ENCODE peak calls at places on chromosomes 16 and 17, in six cellular contexts. One of them, this sample, is unnamed.
A peak's percentile ranks its signal among the peaks of the same experiment; 100 is the strongest.

GRCh38 chr16:55988013-55988412 is 112.8 kb upstream of the CES5A start:
- DNase-seq in CD4-positive, alpha-beta memory T cell: no peak
- DNase-seq in stomach: no peak
- DNase-seq in tibial nerve: no peak
- DNase-seq in cardiac muscle cell: no peak
- DNase-seq in fibroblast of lung: no peak
- DNase-seq in this sample: no peak

GRCh38 chr17:76232342-76232741 is 8.0 kb downstream of the RNF157 start:
- DNase-seq in cardiac muscle cell: no peak
- DNase-seq in tibial nerve: no peak
- DNase-seq in stomach: no peak
- DNase-seq in CD4-positive, alpha-beta memory T cell: no peak
- DNase-seq in fibroblast of lung: peak; percentile 65
- DNase-seq in this sample: no peak

GRCh38 chr16:21159281-21159951 is 942 bp downstream of the LDAF1 start:
- DNase-seq in tibial nerve: no peak
- DNase-seq in stomach: peak; percentile 67
- DNase-seq in cardiac muscle cell: no peak
- DNase-seq in fibroblast of lung: no peak
- DNase-seq in CD4-positive, alpha-beta memory T cell: no peak
- DNase-seq in this sample: peak; percentile 18

GRCh38 chr17:38750312-38751121 is 2.0 kb upstream of the PSMB3 start:
- DNase-seq in fibroblast of lung: no peak
- DNase-seq in CD4-positive, alpha-beta memory T cell: peak; percentile 42
- DNase-seq in tibial nerve: no peak
- DNase-seq in cardiac muscle cell: no peak
- DNase-seq in stomach: no peak
- DNase-seq in this sample: no peak

GRCh38 chr16:77376358-77376757 is 58.5 kb downstream of the ADAMTS18 start:
- DNase-seq in CD4-positive, alpha-beta memory T cell: no peak
- DNase-seq in stomach: no peak
- DNase-seq in fibroblast of lung: no peak
- DNase-seq in cardiac muscle cell: no peak
- DNase-seq in tibial nerve: no peak
- DNase-seq in this sample: no peak

GRCh38 chr17:1180434-1180742 is 607 bp upstream of the ABR start:
- DNase-seq in CD4-positive, alpha-beta memory T cell: no peak
- DNase-seq in tibial nerve: no peak
- DNase-seq in fibroblast of lung: no peak
- DNase-seq in cardiac muscle cell: no peak
- DNase-seq in stomach: no peak
- DNase-seq in this sample: no peak

GRCh38 chr17:18267927-18268711 is 7.7 kb downstream of the MIEF2 start:
- DNase-seq in cardiac muscle cell: no peak
- DNase-seq in CD4-positive, alpha-beta memory T cell: no peak
- DNase-seq in fibroblast of lung: peak; percentile 39
- DNase-seq in tibial nerve: no peak
- DNase-seq in stomach: no peak
- DNase-seq in this sample: peak; percentile 38

GRCh38 chr17:9865585-9865984 is 39.5 kb downstream of the RCVRN start:
- DNase-seq in fibroblast of lung: no peak
- DNase-seq in stomach: no peak
- DNase-seq in tibial nerve: no peak
- DNase-seq in CD4-positive, alpha-beta memory T cell: no peak
- DNase-seq in cardiac muscle cell: peak; percentile 68
- DNase-seq in this sample: no peak

GRCh38 chr16:67537270-67537635 is 8.6 kb downstream of the RIPOR1 start:
- DNase-seq in fibroblast of lung: peak; percentile 56
- DNase-seq in tibial nerve: no peak
- DNase-seq in stomach: peak; percentile 58
- DNase-seq in cardiac muscle cell: peak; percentile 65
- DNase-seq in CD4-positive, alpha-beta memory T cell: peak; percentile 66
- DNase-seq in this sample: no peak

GRCh38 chr16:31714899-31715504 is 158.6 kb upstream of the ZNF267 start:
- DNase-seq in stomach: no peak
- DNase-seq in fibroblast of lung: no peak
- DNase-seq in tibial nerve: no peak
- DNase-seq in cardiac muscle cell: peak; percentile 4
- DNase-seq in CD4-positive, alpha-beta memory T cell: no peak
- DNase-seq in this sample: no peak

GRCh38 chr17:50154604-50155003 is 4.1 kb upstream of the PPP1R9B start:
- DNase-seq in cardiac muscle cell: no peak
- DNase-seq in CD4-positive, alpha-beta memory T cell: no peak
- DNase-seq in stomach: no peak
- DNase-seq in tibial nerve: no peak
- DNase-seq in fibroblast of lung: no peak
- DNase-seq in this sample: no peak

GRCh38 chr17:12680407-12680897 is 14.8 kb downstream of the MYOCD start:
- DNase-seq in cardiac muscle cell: no peak
- DNase-seq in tibial nerve: no peak
- DNase-seq in fibroblast of lung: no peak
- DNase-seq in stomach: no peak
- DNase-seq in CD4-positive, alpha-beta memory T cell: no peak
- DNase-seq in this sample: peak; percentile 18

GRCh38 chr17:28180449-28180848 is 138.0 kb downstream of the NLK start:
- DNase-seq in fibroblast of lung: peak; percentile 56
- DNase-seq in tibial nerve: no peak
- DNase-seq in cardiac muscle cell: peak; percentile 49
- DNase-seq in stomach: no peak
- DNase-seq in CD4-positive, alpha-beta memory T cell: no peak
- DNase-seq in this sample: no peak

GRCh38 chr16:88646345-88647034 is 4.4 kb downstream of the CYBA start:
- DNase-seq in tibial nerve: no peak
- DNase-seq in fibroblast of lung: no peak
- DNase-seq in stomach: no peak
- DNase-seq in cardiac muscle cell: no peak
- DNase-seq in CD4-positive, alpha-beta memory T cell: peak; percentile 20
- DNase-seq in this sample: no peak

GRCh38 chr16:64136743-64137142 is 985.1 kb downstream of the CDH11 start:
- DNase-seq in cardiac muscle cell: no peak
- DNase-seq in stomach: no peak
- DNase-seq in tibial nerve: no peak
- DNase-seq in fibroblast of lung: no peak
- DNase-seq in CD4-positive, alpha-beta memory T cell: no peak
- DNase-seq in this sample: no peak

GRCh38 chr17:55279788-55280579 is 15.2 kb downstream of the HLF start:
- DNase-seq in CD4-positive, alpha-beta memory T cell: no peak
- DNase-seq in stomach: no peak
- DNase-seq in tibial nerve: no peak
- DNase-seq in fibroblast of lung: no peak
- DNase-seq in cardiac muscle cell: no peak
- DNase-seq in this sample: no peak

GRCh38 chr16:29745126-29745852 is 501 bp downstream of the C16orf54 start:
- DNase-seq in tibial nerve: no peak
- DNase-seq in cardiac muscle cell: no peak
- DNase-seq in CD4-positive, alpha-beta memory T cell: peak; percentile 68
- DNase-seq in stomach: no peak
- DNase-seq in fibroblast of lung: no peak
- DNase-seq in this sample: no peak

GRCh38 chr16:73058221-73058615 is 10.3 kb upstream of the ZFHX3 start:
- DNase-seq in CD4-positive, alpha-beta memory T cell: no peak
- DNase-seq in stomach: peak; percentile 62
- DNase-seq in fibroblast of lung: peak; percentile 36
- DNase-seq in tibial nerve: no peak
- DNase-seq in cardiac muscle cell: peak; percentile 60
- DNase-seq in this sample: no peak

GRCh38 chr17:55238197-55238930 is 26.4 kb upstream of the HLF start:
- DNase-seq in CD4-positive, alpha-beta memory T cell: peak; percentile 87
- DNase-seq in fibroblast of lung: peak; percentile 82
- DNase-seq in stomach: peak; percentile 92
- DNase-seq in cardiac muscle cell: peak; percentile 95
- DNase-seq in tibial nerve: peak; percentile 92
- DNase-seq in this sample: peak; percentile 87

GRCh38 chr16:66670691-66671090 is 25.9 kb downstream of the CMTM4 start:
- DNase-seq in fibroblast of lung: no peak
- DNase-seq in stomach: no peak
- DNase-seq in cardiac muscle cell: no peak
- DNase-seq in tibial nerve: no peak
- DNase-seq in CD4-positive, alpha-beta memory T cell: no peak
- DNase-seq in this sample: no peak

GRCh38 chr17:80441133-80441578 is 26.2 kb downstream of the ENDOV start:
- DNase-seq in stomach: no peak
- DNase-seq in fibroblast of lung: peak; percentile 28
- DNase-seq in CD4-positive, alpha-beta memory T cell: peak; percentile 41
- DNase-seq in tibial nerve: no peak
- DNase-seq in cardiac muscle cell: peak; percentile 61
- DNase-seq in this sample: peak; percentile 19

GRCh38 chr17:36498560-36499300 is 12.2 kb downstream of the ZNHIT3 start:
- DNase-seq in tibial nerve: no peak
- DNase-seq in CD4-positive, alpha-beta memory T cell: no peak
- DNase-seq in cardiac muscle cell: no peak
- DNase-seq in fibroblast of lung: no peak
- DNase-seq in stomach: no peak
- DNase-seq in this sample: no peak

GRCh38 chr16:56354746-56355145 is 70.6 kb downstream of the AMFR start:
- DNase-seq in tibial nerve: peak; percentile 15
- DNase-seq in CD4-positive, alpha-beta memory T cell: no peak
- DNase-seq in stomach: peak; percentile 20
- DNase-seq in fibroblast of lung: no peak
- DNase-seq in cardiac muscle cell: no peak
- DNase-seq in this sample: no peak

GRCh38 chr16:31050280-31051030 is 17.1 kb downstream of the STX4 start:
- DNase-seq in tibial nerve: no peak
- DNase-seq in fibroblast of lung: no peak
- DNase-seq in CD4-positive, alpha-beta memory T cell: no peak
- DNase-seq in cardiac muscle cell: no peak
- DNase-seq in stomach: no peak
- DNase-seq in this sample: no peak

GRCh38 chr16:69822174-69822935 is 60.2 kb downstream of the WWP2 start:
- DNase-seq in tibial nerve: no peak
- DNase-seq in stomach: no peak
- DNase-seq in CD4-positive, alpha-beta memory T cell: no peak
- DNase-seq in cardiac muscle cell: no peak
- DNase-seq in fibroblast of lung: no peak
- DNase-seq in this sample: no peak

DNA sequence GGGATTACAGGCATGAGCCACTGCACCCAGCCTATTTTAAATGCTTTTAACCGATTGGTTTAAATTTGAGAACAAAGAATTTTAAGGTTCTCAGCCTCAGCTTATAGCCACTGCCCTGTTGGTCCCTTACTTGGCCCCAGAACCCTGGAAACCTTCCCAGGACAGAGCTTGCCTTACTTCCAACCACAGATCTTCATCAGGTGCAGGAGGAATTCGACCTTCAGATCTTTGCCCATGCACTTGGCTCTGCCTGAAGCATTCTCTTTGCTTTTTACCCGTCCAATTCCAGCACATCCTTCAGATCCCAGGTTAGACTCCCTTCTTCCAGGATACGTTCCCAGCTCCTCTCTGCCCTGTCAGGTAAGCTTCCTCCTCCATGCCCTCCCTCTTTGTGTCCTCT is 27.7 kb downstream of the CHD9 start:
- DNase-seq in stomach: no peak
- DNase-seq in CD4-positive, alpha-beta memory T cell: no peak
- DNase-seq in fibroblast of lung: no peak
- DNase-seq in tibial nerve: no peak
- DNase-seq in cardiac muscle cell: no peak
- DNase-seq in this sample: no peak
- H3K4me1 ChIP-seq in stomach: peaks cover 81% of the 10 kb centered on the region
- H3K4me1 ChIP-seq in CD4-positive, alpha-beta memory T cell: no peaks in the 10 kb centered on the region
- H3K4me1 ChIP-seq in fibroblast of lung: peaks cover 20% of the 10 kb centered on the region
- H3K4me1 ChIP-seq in tibial nerve: peaks cover 7% of the 10 kb centered on the region
- H3K4me1 ChIP-seq in cardiac muscle cell: peaks cover 4% of the 10 kb centered on the region
- H3K4me1 ChIP-seq in this sample: peaks cover 19% of the 10 kb centered on the region

DNA sequence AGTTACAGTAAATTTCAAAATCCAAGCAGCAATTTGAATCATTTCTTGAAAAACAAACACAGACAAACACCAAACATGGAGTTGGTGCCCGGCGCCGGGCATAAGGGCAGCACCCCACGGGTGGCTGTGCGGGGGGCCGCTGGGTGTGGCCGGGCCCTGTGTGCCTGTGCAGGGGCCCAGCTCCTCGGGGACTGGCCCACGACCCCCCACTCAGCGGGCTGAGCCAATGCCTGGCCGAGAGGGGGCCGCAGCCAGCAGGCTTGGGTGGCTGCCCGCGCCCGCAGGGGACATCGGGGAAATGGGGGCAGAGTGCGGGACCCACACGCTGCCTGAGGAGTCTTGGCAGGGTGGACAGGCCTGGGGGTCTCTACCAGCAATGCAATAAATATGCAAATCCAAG is 12.8 kb upstream of the DUS1L start:
- DNase-seq in tibial nerve: no peak
- DNase-seq in fibroblast of lung: no peak
- DNase-seq in cardiac muscle cell: no peak
- DNase-seq in stomach: no peak
- DNase-seq in CD4-positive, alpha-beta memory T cell: no peak
- DNase-seq in this sample: no peak
- H3K36me3 ChIP-seq in tibial nerve: peaks cover 52% of the 10 kb centered on the region
- H3K36me3 ChIP-seq in fibroblast of lung: peaks cover 34% of the 10 kb centered on the region
- H3K36me3 ChIP-seq in cardiac muscle cell: peaks cover 37% of the 10 kb centered on the region
- H3K36me3 ChIP-seq in stomach: peaks cover 58% of the 10 kb centered on the region
- H3K36me3 ChIP-seq in CD4-positive, alpha-beta memory T cell: peaks cover 14% of the 10 kb centered on the region
- H3K36me3 ChIP-seq in this sample: peaks cover 49% of the 10 kb centered on the region

DNA sequence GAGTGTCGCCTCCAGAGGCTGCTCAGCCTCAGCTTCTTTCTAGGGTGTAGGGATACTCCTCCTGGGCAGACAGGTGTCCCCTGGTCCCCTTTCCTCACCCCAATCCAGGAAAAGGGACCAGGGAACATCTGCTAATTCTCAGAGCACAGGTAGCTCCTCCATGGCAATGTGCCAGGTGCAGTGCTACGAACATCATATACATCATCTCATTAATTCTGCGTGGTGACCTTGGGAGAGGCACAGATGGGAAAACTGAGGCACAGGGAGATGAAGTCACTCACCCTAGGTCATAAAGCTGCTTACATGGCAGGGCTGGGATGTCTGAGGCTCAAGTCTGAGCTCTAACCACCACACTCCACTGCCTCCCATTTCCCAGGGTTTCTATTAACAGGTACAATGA is 11.7 kb downstream of the HDAC5 start:
- DNase-seq in stomach: no peak
- DNase-seq in tibial nerve: no peak
- DNase-seq in CD4-positive, alpha-beta memory T cell: no peak
- DNase-seq in fibroblast of lung: no peak
- DNase-seq in cardiac muscle cell: no peak
- DNase-seq in this sample: no peak
- H3K4me1 ChIP-seq in stomach: peaks cover 95% of the 10 kb centered on the region
- H3K4me1 ChIP-seq in tibial nerve: peaks cover 5% of the 10 kb centered on the region
- H3K4me1 ChIP-seq in CD4-positive, alpha-beta memory T cell: peaks cover 31% of the 10 kb centered on the region
- H3K4me1 ChIP-seq in fibroblast of lung: peaks cover 35% of the 10 kb centered on the region
- H3K4me1 ChIP-seq in cardiac muscle cell: peaks cover 75% of the 10 kb centered on the region
- H3K4me1 ChIP-seq in this sample: peaks cover 7% of the 10 kb centered on the region

GRCh38 chr16:84735846-84736586 is 36.2 kb downstream of the USP10 start:
- DNase-seq in tibial nerve: no peak
- DNase-seq in CD4-positive, alpha-beta memory T cell: peak; percentile 68
- DNase-seq in cardiac muscle cell: peak; percentile 54
- DNase-seq in stomach: peak; percentile 68
- DNase-seq in fibroblast of lung: peak; percentile 38
- DNase-seq in this sample: peak; percentile 59
- H3K36me3 ChIP-seq in tibial nerve: peaks cover 7% of the 10 kb centered on the region
- H3K36me3 ChIP-seq in CD4-positive, alpha-beta memory T cell: peaks cover 12% of the 10 kb centered on the region
- H3K36me3 ChIP-seq in cardiac muscle cell: peaks cover 6% of the 10 kb centered on the region
- H3K36me3 ChIP-seq in stomach: peaks cover 13% of the 10 kb centered on the region
- H3K36me3 ChIP-seq in fibroblast of lung: peaks cover 5% of the 10 kb centered on the region
- H3K36me3 ChIP-seq in this sample: peaks cover 31% of the 10 kb centered on the region

This sample was measured in HAP-1.